ENCODE peak calls at places on chromosomes 7 and 10, in seven cellular contexts. V is brain pericyte, D is left ventricle myocardium inferior, Y is testis, U is choroid plexus epithelial cell, G is non-pigmented ciliary epithelial cell, Z is T-helper 1 cell. B is an unnamed sample.

GRCh38 chr10:76998451-76998850 is 639.2 kb downstream of the KCNMA1 start:
- DNase-seq in V (no peak), D (no peak), Y (no peak), U (no peak), G (no peak), Z (no peak), B (no peak)

GRCh38 chr10:3914702-3915101 is 129.7 kb upstream of the KLF6 start:
- DNase-seq in V (no peak), D (no peak), Y (no peak), U (no peak), G (no peak), Z (no peak), B (no peak)

GRCh38 chr10:14952851-14953451 is 945 bp downstream of the DCLRE1C start:
- DNase-seq in V (peak), D (no peak), Y (no peak), U (peak), G (no peak), Z (no peak), B (no peak)

GRCh38 chr10:11197266-11197712 is 179.6 kb downstream of the CELF2 start:
- DNase-seq in V (no peak), D (peak), Y (peak), U (no peak), G (no peak), Z (no peak), B (no peak)

GRCh38 chr7:754531-755420 is 27.7 kb upstream of the PRKAR1B start:
- DNase-seq in V (no peak), D (no peak), Y (no peak), U (no peak), G (no peak), Z (no peak), B (no peak)

GRCh38 chr10:70293169-70293813 is 9.5 kb upstream of the NPFFR1 start:
- DNase-seq in V (no peak), D (no peak), Y (no peak), U (no peak), G (no peak), Z (no peak), B (no peak)

GRCh38 chr10:132931258-132931657 is 11.1 kb downstream of the CFAP46 start:
- DNase-seq in V (no peak), D (no peak), Y (no peak), U (no peak), G (no peak), Z (no peak), B (no peak)

GRCh38 chr10:105644559-105644958 is 1003.5 kb downstream of the SORCS3 start:
- DNase-seq in V (no peak), D (no peak), Y (no peak), U (no peak), G (no peak), Z (no peak), B (no peak)